ENCODE peak calls at places on chromosomes 13 and 19, in eight cellular contexts. V, S, F, J, W, A, N and Y are unnamed samples.

GRCh38 chr13:110089815-110090214 is 217.1 kb downstream of the COL4A1 start:
- DNase-seq in N (no peak), A (no peak), S (no peak), V (no peak), J (no peak), F (no peak), W (no peak), Y (no peak)

GRCh38 chr19:49574206-49574755 is 6.1 kb downstream of the NOSIP start:
- DNase-seq in A (no peak), F (peak), N (peak), W (no peak), J (no peak), V (no peak), S (no peak), Y (no peak)

GRCh38 chr19:45245826-45246225 is 619 bp upstream of the EXOC3L2 start:
- DNase-seq in N (no peak), W (no peak), A (no peak), V (no peak), S (no peak), J (no peak), F (no peak), Y (no peak)

GRCh38 chr19:2661615-2662014 is 40.9 kb downstream of the GNG7 start:
- DNase-seq in S (no peak), N (no peak), F (peak), A (no peak), V (no peak), W (no peak), J (no peak), Y (no peak)

GRCh38 chr19:35340431-35340830 is 7.3 kb upstream of the FFAR1 start:
- DNase-seq in S (no peak), W (no peak), A (no peak), F (no peak), V (no peak), N (no peak), J (no peak), Y (no peak)

GRCh38 chr13:39874331-39875055 is 219.0 kb downstream of the COG6 start:
- DNase-seq in S (no peak), V (no peak), A (no peak), N (no peak), F (peak), W (no peak), J (no peak), Y (no peak)

GRCh38 chr13:80783926-80784325 is 443.0 kb upstream of the SPRY2 start:
- DNase-seq in N (no peak), W (no peak), A (no peak), S (no peak), F (peak), V (no peak), J (no peak), Y (no peak)

GRCh38 chr19:31500921-31501320 is 151.7 kb upstream of the TSHZ3 start:
- DNase-seq in A (no peak), S (no peak), J (no peak), F (no peak), V (no peak), W (no peak), N (no peak), Y (no peak)

GRCh38 chr13:94972262-94972661 is 259.9 kb upstream of the SOX21 start:
- DNase-seq in N (no peak), V (no peak), W (no peak), J (no peak), A (no peak), F (no peak), S (no peak), Y (no peak)

GRCh38 chr19:38033658-38034150 is 126.7 kb downstream of the SIPA1L3 start:
- DNase-seq in W (no peak), N (no peak), A (no peak), J (no peak), V (no peak), F (no peak), S (no peak), Y (no peak)

GRCh38 chr19:17966497-17967257 is at the start of gene KCNN1:
- DNase-seq in S (no peak), F (no peak), W (no peak), N (no peak), V (peak), J (peak), A (peak), Y (no peak)

GRCh38 chr19:18232540-18233223 is 6.4 kb upstream of the PDE4C start:
- DNase-seq in S (no peak), J (no peak), F (no peak), W (no peak), A (peak), N (peak), V (no peak), Y (no peak)

GRCh38 chr13:105838231-105838630 is 697.2 kb downstream of the EFNB2 start:
- DNase-seq in N (no peak), S (no peak), J (no peak), A (no peak), V (no peak), W (no peak), F (no peak), Y (no peak)

GRCh38 chr19:55693336-55693974 is 18.4 kb downstream of the EPN1 start:
- DNase-seq in F (no peak), N (no peak), V (no peak), A (no peak), W (no peak), S (no peak), J (no peak), Y (no peak)

GRCh38 chr13:71880753-71881541 is 13.9 kb upstream of the DACH1 start:
- DNase-seq in S (no peak), J (no peak), F (no peak), N (peak), V (no peak), W (no peak), A (no peak), Y (no peak)

GRCh38 chr19:29785955-29786589 is 25.7 kb upstream of the CCNE1 start:
- DNase-seq in S (no peak), J (no peak), N (no peak), F (no peak), V (no peak), A (no peak), W (no peak), Y (no peak)

GRCh38 chr13:51331354-51331861 is 8.1 kb upstream of the SERPINE3 start:
- DNase-seq in A (no peak), S (no peak), W (no peak), F (no peak), J (no peak), V (no peak), N (no peak), Y (no peak)

GRCh38 chr13:85985791-85986190 is 186.6 kb upstream of the SLITRK6 start:
- DNase-seq in J (no peak), V (no peak), W (no peak), A (no peak), S (no peak), F (peak), N (peak), Y (no peak)

GRCh38 chr19:2171349-2172145 is 7.8 kb downstream of the DOT1L start:
- DNase-seq in S (no peak), N (no peak), W (peak), V (no peak), A (peak), F (peak), J (no peak), Y (peak)

GRCh38 chr19:1122021-1122971 is 18.5 kb downstream of the GPX4 start:
- DNase-seq in V (no peak), W (no peak), S (no peak), J (no peak), A (no peak), N (no peak), F (no peak), Y (no peak)

GRCh38 chr13:40787062-40787461 is 2.3 kb upstream of the SLC25A15 start:
- DNase-seq in W (no peak), A (no peak), F (peak), S (no peak), J (no peak), V (no peak), N (no peak), Y (no peak)

GRCh38 chr13:107210216-107211010 is 642.5 kb upstream of the ARGLU1 start:
- DNase-seq in S (no peak), F (peak), V (no peak), A (no peak), N (no peak), W (no peak), J (no peak), Y (no peak)

GRCh38 chr19:28437390-28438346 is 775.3 kb downstream of the UQCRFS1 start:
- DNase-seq in J (no peak), V (no peak), S (no peak), N (peak), F (no peak), A (no peak), W (no peak), Y (no peak)

GRCh38 chr19:1672038-1672768 is 19.8 kb upstream of the TCF3 start:
- DNase-seq in A (peak), N (peak), S (no peak), W (peak), F (peak), V (peak), J (no peak), Y (peak)

GRCh38 chr13:35865341-35866240 is 265.6 kb downstream of the DCLK1 start:
- DNase-seq in F (no peak), W (no peak), V (no peak), J (no peak), N (peak), A (no peak), S (no peak), Y (no peak)

GRCh38 chr13:110816500-110816899 is 98.4 kb downstream of the ANKRD10 start:
- DNase-seq in F (no peak), A (no peak), J (no peak), W (no peak), V (no peak), N (no peak), S (no peak), Y (no peak)

GRCh38 chr19:18612772-18613588 is at the start of gene TMEM59L:
- DNase-seq in J (no peak), S (no peak), V (peak), N (no peak), W (no peak), F (no peak), A (peak), Y (no peak)

GRCh38 chr19:2273356-2274184 is 8.4 kb downstream of the PEAK3 start:
- DNase-seq in W (peak), A (peak), J (peak), V (peak), N (peak), S (no peak), F (peak), Y (peak)

GRCh38 chr13:48151343-48151742 is 56.4 kb upstream of the MED4 start:
- DNase-seq in F (no peak), W (no peak), J (no peak), A (no peak), V (no peak), N (no peak), S (no peak), Y (no peak)

GRCh38 chr13:67273001-67273400 is 42.9 kb upstream of the PCDH9 start:
- DNase-seq in A (no peak), S (no peak), F (peak), N (peak), W (no peak), V (no peak), J (no peak), Y (no peak)

GRCh38 chr19:782195-783043 is 14.8 kb upstream of the PTBP1 start:
- DNase-seq in S (no peak), A (peak), N (peak), F (no peak), W (no peak), V (no peak), J (no peak), Y (no peak)

DNA sequence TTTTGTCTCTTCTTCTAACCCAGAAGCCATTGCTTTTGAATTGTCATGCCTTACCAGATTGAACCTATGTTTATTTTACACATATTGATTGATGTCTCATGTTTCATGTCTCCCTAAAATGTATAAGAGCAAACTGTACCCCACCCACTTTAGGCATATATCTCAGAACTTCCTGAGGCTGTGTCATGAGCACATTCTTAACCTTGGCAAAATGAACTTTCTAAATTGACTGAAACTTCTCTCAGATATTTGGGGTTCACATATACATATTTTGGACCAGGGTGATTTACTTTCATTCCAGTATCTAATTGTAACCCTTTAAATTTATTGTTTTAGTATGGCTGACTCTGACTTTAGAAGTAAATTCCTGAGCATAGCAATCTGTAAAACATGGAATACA is 723.9 kb upstream of the PCDH20 start:
- DNase-seq in W (no peak), S (no peak), J (no peak), V (no peak), A (no peak), F (no peak), N (no peak), Y (no peak)
- TF ChIP-seq CTCF in W (no peak), S (no peak), J (no peak), V (no peak), A (no peak), F (no peak), N (no peak), Y (no peak)

GRCh38 chr19:48321622-48322591 is 3.4 kb upstream of the EMP3 start:
- DNase-seq in W (peak), A (peak), F (peak), J (peak), V (peak), N (peak), S (peak), Y (peak)
- TF ChIP-seq CTCF in W (no peak), A (no peak), F (no peak), J (no peak), V (peak), N (no peak), S (no peak), Y (no peak)

GRCh38 chr13:27182844-27183497 is 11.4 kb upstream of the USP12 start:
- DNase-seq in V (no peak), J (no peak), W (no peak), F (peak), S (no peak), N (peak), A (peak), Y (peak)

GRCh38 chr13:27176772-27177171 is 5.2 kb upstream of the USP12 start:
- DNase-seq in V (no peak), W (no peak), S (no peak), J (no peak), A (no peak), F (no peak), N (no peak), Y (no peak)

GRCh38 chr13:27182054-27182453 is 10.4 kb upstream of the USP12 start:
- DNase-seq in F (no peak), W (no peak), J (no peak), A (no peak), N (no peak), V (no peak), S (no peak), Y (no peak)

GRCh38 chr13:27174766-27175455 is 3.3 kb upstream of the USP12 start:
- DNase-seq in A (no peak), S (no peak), N (peak), J (no peak), F (peak), V (no peak), W (no peak), Y (no peak)

GRCh38 chr13:27177852-27178251 is 6.2 kb upstream of the USP12 start:
- DNase-seq in J (no peak), F (no peak), V (no peak), N (peak), A (no peak), W (no peak), S (no peak), Y (no peak)
- TF ChIP-seq CTCF in J (peak), F (no peak), V (no peak), N (peak), A (no peak), W (no peak), S (no peak), Y (no peak)

DNA sequence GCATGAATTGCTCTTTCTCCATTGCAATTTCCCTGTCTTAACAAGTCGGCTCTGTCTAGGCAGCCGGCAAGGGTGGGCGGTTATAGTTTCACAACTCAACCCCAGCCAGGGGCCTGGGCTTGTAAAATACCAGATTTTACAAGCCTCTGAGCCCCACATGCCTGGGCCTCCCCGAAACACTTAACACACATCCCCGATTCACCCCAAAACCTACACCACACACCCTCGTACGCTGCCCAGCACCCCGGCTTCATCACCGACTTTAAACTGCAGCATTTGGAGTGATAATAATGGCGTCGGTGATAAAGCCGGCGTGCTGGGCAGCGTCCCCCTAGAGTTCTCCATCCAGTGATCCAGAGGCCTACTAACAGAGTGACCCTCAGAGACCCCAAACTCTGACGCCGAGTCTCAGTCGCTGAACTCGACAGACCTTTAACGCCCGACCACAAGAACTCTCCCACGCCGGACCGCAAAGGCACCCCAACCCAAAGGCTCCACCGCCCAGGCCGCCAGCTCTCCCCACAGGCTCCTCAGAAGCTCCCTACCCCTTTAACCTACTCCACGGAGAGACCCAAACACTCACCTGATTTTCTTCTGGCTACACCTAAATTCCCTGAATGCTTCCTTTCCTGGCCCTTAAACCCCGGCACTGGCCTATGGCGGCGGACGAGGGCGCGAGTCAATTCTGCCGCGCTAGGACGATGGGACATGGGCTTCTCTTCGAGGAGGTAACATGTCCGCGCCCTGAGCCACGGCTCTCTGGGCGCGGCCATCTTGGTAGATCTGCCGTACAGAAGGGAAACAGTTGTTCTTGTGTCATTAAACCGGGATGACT is at the start of gene ZNF649:
- DNase-seq in F (peak), J (peak), W (peak), V (peak), A (peak), S (peak), N (peak), Y (peak)
- TF ChIP-seq CTCF in F (no peak), J (peak), W (no peak), V (no peak), A (peak), S (no peak), N (no peak), Y (no peak)

DNA sequence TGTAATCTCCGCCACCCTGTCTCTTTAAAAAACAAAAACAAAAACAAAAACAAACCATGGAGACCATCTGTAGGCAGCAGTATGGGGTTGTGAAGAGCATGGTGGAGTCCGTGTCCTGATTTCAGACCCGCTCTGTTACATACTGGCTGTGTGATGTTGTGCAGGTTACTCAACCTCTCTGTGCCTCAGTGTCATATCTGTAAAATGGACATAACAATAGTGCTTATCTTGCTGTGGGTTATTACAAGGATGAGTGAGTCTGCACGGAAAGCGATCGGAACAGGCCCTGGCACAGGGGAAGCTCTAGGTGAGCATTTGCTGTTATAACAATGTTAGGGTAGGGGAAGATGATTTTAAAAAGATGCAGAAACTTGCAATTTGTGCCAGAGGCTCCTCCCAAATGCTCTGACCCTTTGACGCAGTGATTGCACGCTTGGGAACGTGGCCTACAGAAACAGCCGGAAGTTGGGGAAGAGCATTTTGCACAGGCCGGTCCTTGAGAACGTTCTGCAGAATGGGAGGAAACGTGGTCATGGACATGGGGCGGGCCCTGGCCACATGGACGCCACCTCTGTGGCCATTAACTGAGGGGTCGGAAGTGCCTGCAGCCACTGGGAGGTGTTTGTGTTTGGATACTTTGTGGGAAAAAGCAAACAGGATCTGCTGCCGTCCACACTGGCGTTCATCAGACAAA is 15.7 kb upstream of the SELENOW start:
- DNase-seq in F (peak), J (no peak), N (no peak), S (no peak), W (no peak), A (no peak), V (no peak), Y (no peak)
- TF ChIP-seq CTCF in F (no peak), J (no peak), N (no peak), S (no peak), W (no peak), A (no peak), V (no peak), Y (no peak)

DNA sequence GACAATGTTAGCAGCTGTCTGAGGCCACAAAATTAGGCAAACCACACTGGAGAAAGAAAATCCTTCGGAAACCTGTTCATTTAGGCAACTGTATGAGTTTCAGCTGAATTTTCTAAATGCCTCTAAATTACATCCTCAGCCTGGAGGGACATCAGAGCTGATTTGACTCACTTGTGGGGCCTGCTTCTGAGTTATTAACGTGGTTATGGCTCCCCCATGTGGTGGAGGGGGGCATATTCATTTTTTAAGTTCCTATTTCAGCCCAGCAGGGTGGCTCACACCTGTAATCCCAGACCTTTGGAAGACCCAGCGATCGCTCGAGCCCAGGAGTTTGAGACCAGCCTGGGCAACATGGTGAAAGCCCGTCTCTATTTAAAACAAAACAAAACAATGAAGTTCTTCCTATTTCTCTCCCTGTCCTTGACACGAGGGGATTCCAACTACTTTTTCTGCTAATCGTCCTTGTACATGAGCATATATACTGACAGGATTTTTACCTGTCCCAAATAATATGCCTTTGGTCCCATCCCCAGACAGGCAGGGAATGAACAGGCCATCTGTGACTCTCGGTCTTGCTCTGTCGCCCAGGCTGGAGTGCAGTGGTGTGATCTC is 31.5 kb upstream of the HIF3A start:
- DNase-seq in J (peak), W (peak), F (peak), V (peak), S (peak), N (peak), A (peak), Y (peak)
- TF ChIP-seq CTCF in J (peak), W (peak), F (peak), V (peak), S (peak), N (peak), A (peak), Y (peak)

GRCh38 chr19:10251792-10252694 is at the start of gene MRPL4:
- DNase-seq in F (peak), V (peak), A (peak), N (peak), W (peak), J (peak), S (peak), Y (peak)
- TF ChIP-seq CTCF in F (no peak), V (no peak), A (no peak), N (no peak), W (no peak), J (no peak), S (no peak), Y (no peak)

DNA sequence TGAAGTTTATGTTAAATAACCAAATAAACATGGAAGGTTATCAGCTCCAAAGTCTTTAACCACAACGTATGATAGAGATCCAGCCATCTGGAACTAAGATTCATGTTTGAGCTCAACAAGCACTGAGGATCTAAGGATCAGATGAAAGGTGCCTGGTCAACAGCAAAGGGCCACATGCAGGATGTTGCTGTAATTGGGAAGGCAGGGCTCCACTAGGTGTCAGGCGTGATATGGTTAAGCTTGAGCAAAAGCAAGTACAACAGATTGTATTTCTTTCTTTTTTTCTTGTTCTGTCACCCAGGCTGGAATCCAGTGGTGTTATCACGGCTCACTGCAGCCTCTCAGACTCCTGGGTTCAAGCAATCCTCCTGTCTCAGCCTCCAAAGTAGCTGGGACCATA is 12.0 kb downstream of the EBPL start:
- DNase-seq in J (no peak), F (no peak), A (no peak), N (peak), S (no peak), V (no peak), W (no peak), Y (no peak)
- TF ChIP-seq CTCF in J (no peak), F (peak), A (peak), N (peak), S (peak), V (no peak), W (no peak), Y (no peak)